ENCODE peak calls at places on chromosomes 11 and 22, in four cellular contexts. One of them, this sample, is unnamed.

GRCh38 chr22:28250036-28250695 is 331.1 kb upstream of the PITPNB start:
- DNase-seq in hypothalamus: no peak
- DNase-seq in endothelial cell of umbilical vein: no peak
- DNase-seq in neuronal stem cell: no peak
- DNase-seq in this sample: no peak

GRCh38 chr11:133263332-133263731 is 269.0 kb downstream of the OPCML start:
- DNase-seq in hypothalamus: no peak
- DNase-seq in endothelial cell of umbilical vein: no peak
- DNase-seq in neuronal stem cell: no peak
- DNase-seq in this sample: no peak

GRCh38 chr11:120334894-120335462 is 1.2 kb upstream of the ARHGEF12 start:
- DNase-seq in hypothalamus: no peak
- DNase-seq in endothelial cell of umbilical vein: peak; percentile 91
- DNase-seq in neuronal stem cell: peak; percentile 66
- DNase-seq in this sample: no peak

GRCh38 chr11:44568358-44568705 is 2.9 kb downstream of the CD82 start:
- DNase-seq in hypothalamus: no peak
- DNase-seq in endothelial cell of umbilical vein: no peak
- DNase-seq in neuronal stem cell: no peak
- DNase-seq in this sample: no peak

GRCh38 chr11:78188809-78189724 is at the start of gene USP35:
- DNase-seq in hypothalamus: no peak
- DNase-seq in endothelial cell of umbilical vein: no peak
- DNase-seq in neuronal stem cell: no peak
- DNase-seq in this sample: peak; percentile 85

GRCh38 chr11:93766504-93766903 is 17.6 kb upstream of the MED17 start:
- DNase-seq in hypothalamus: no peak
- DNase-seq in endothelial cell of umbilical vein: no peak
- DNase-seq in neuronal stem cell: no peak
- DNase-seq in this sample: no peak

GRCh38 chr11:28343304-28344233 is 235.4 kb downstream of the METTL15 start:
- DNase-seq in hypothalamus: no peak
- DNase-seq in endothelial cell of umbilical vein: peak; percentile 90
- DNase-seq in neuronal stem cell: no peak
- DNase-seq in this sample: no peak

GRCh38 chr11:78100276-78101040 is 20.8 kb upstream of the NDUFC2 start:
- DNase-seq in hypothalamus: no peak
- DNase-seq in endothelial cell of umbilical vein: no peak
- DNase-seq in neuronal stem cell: no peak
- DNase-seq in this sample: no peak

GRCh38 chr22:49102367-49102766 is 725.3 kb downstream of the BRD1 start:
- DNase-seq in hypothalamus: no peak
- DNase-seq in endothelial cell of umbilical vein: no peak
- DNase-seq in neuronal stem cell: no peak
- DNase-seq in this sample: peak; percentile 57

GRCh38 chr11:71108013-71108865 is 144.1 kb downstream of the SHANK2 start:
- DNase-seq in hypothalamus: no peak
- DNase-seq in endothelial cell of umbilical vein: no peak
- DNase-seq in neuronal stem cell: no peak
- DNase-seq in this sample: no peak

GRCh38 chr11:6755303-6755952 is 16.3 kb downstream of the OR2AG2 start:
- DNase-seq in hypothalamus: no peak
- DNase-seq in endothelial cell of umbilical vein: peak; percentile 58
- DNase-seq in neuronal stem cell: peak; percentile 44
- DNase-seq in this sample: no peak

GRCh38 chr11:64219354-64219684 is 6.7 kb downstream of the TRPT1 start:
- DNase-seq in hypothalamus: no peak
- DNase-seq in endothelial cell of umbilical vein: no peak
- DNase-seq in neuronal stem cell: no peak
- DNase-seq in this sample: no peak

GRCh38 chr11:61757213-61757862 is 4.9 kb downstream of the MYRF start:
- DNase-seq in hypothalamus: no peak
- DNase-seq in endothelial cell of umbilical vein: no peak
- DNase-seq in neuronal stem cell: no peak
- DNase-seq in this sample: no peak

GRCh38 chr22:24592846-24593809 is at the start of gene LRRC75B:
- DNase-seq in hypothalamus: no peak
- DNase-seq in endothelial cell of umbilical vein: peak; percentile 77
- DNase-seq in neuronal stem cell: peak; percentile 77
- DNase-seq in this sample: peak; percentile 96

GRCh38 chr11:64013141-64013896 is 22.4 kb upstream of the FLRT1 start:
- DNase-seq in hypothalamus: no peak
- DNase-seq in endothelial cell of umbilical vein: no peak
- DNase-seq in neuronal stem cell: no peak
- DNase-seq in this sample: no peak

GRCh38 chr11:101880208-101880607 is 34.6 kb upstream of the CEP126 start:
- DNase-seq in hypothalamus: no peak
- DNase-seq in endothelial cell of umbilical vein: peak; percentile 61
- DNase-seq in neuronal stem cell: no peak
- DNase-seq in this sample: no peak

GRCh38 chr11:130761560-130762220 is 154.6 kb downstream of the SNX19 start:
- DNase-seq in hypothalamus: no peak
- DNase-seq in endothelial cell of umbilical vein: no peak
- DNase-seq in neuronal stem cell: no peak
- DNase-seq in this sample: no peak

GRCh38 chr11:47148903-47149535 is 27.7 kb downstream of the ARFGAP2 start:
- DNase-seq in hypothalamus: no peak
- DNase-seq in endothelial cell of umbilical vein: no peak
- DNase-seq in neuronal stem cell: no peak
- DNase-seq in this sample: peak; percentile 50

GRCh38 chr11:2724653-2725366 is 25.0 kb upstream of the KCNQ1OT1 start:
- DNase-seq in hypothalamus: no peak
- DNase-seq in endothelial cell of umbilical vein: no peak
- DNase-seq in neuronal stem cell: no peak
- DNase-seq in this sample: peak; percentile 86